ENCODE peak calls at places on chromosomes 3 and 15, in four cellular contexts. D, M, P and F are unnamed samples.

GRCh38 chr3:55683666-55684270 is 196.7 kb upstream of the WNT5A start:
- DNase-seq in D (peak), M (no peak), P (no peak), F (no peak)

GRCh38 chr3:169931747-169932520 is 20.6 kb downstream of the SAMD7 start:
- DNase-seq in D (no peak), M (no peak), P (no peak), F (no peak)

GRCh38 chr3:151085889-151086483 is 522 bp downstream of the MED12L start:
- DNase-seq in D (no peak), M (peak), P (no peak), F (peak)

GRCh38 chr3:191528589-191528988 is 67.6 kb downstream of the PYDC2 start:
- DNase-seq in D (no peak), M (no peak), P (no peak), F (no peak)

GRCh38 chr3:123285066-123285465 is 83.3 kb downstream of the SEC22A start:
- DNase-seq in D (no peak), M (no peak), P (no peak), F (no peak)

GRCh38 chr3:132220986-132221385 is 96.2 kb upstream of the ACP3 start:
- DNase-seq in D (no peak), M (no peak), P (no peak), F (no peak)

GRCh38 chr3:105785790-105786189 is 83.0 kb downstream of the CBLB start:
- DNase-seq in D (no peak), M (no peak), P (no peak), F (no peak)

GRCh38 chr15:48566669-48567068 is 78.8 kb downstream of the FBN1 start:
- DNase-seq in D (peak), M (no peak), P (no peak), F (no peak)

GRCh38 chr3:4729061-4729973 is 236.2 kb downstream of the ITPR1 start:
- DNase-seq in D (no peak), M (no peak), P (no peak), F (no peak)

GRCh38 chr3:31829826-31830426 is 151.1 kb downstream of the OSBPL10 start:
- DNase-seq in D (no peak), M (no peak), P (no peak), F (no peak)

GRCh38 chr3:139578783-139579182 is 39.2 kb upstream of the RBP1 start:
- DNase-seq in D (no peak), M (no peak), P (no peak), F (no peak)

GRCh38 chr3:195052939-195053338 is 218.0 kb downstream of the XXYLT1 start:
- DNase-seq in D (no peak), M (no peak), P (no peak), F (no peak)

GRCh38 chr3:33269385-33269784 is 7.9 kb upstream of the FBXL2 start:
- DNase-seq in D (no peak), M (no peak), P (no peak), F (no peak)

DNA sequence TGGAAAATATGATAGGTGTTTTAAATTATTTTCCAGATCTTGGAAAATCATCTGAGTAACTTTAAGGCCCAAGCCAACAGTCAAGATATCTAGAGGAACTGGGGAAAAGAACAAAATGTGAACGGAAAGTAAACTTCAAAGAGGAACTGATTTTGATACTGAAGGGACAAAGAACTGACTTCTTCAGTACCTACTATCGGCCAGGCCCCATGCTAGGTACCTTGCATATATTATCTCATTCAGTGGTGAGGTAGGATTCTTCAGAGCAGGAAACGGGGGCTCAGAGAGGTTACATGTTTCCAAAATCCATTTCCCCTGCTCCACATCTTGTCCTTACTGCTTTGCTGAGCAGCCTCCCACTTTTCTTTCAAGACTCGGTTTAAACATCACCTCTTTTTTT is 9.8 kb upstream of the ZNF710 start:
- DNase-seq in D (no peak), M (no peak), P (no peak), F (no peak)
- H3K56ac ChIP-seq in D (no peak), M (no peak), P (no peak), F (no peak)

GRCh38 chr3:52015431-52016256 is 19.9 kb upstream of the RPL29 start:
- DNase-seq in D (no peak), M (no peak), P (no peak), F (no peak)
- H4K8ac ChIP-seq in D (no peak), M (no peak), P (no peak), F (no peak)

GRCh38 chr3:126859415-126860246 is 123.3 kb upstream of the PLXNA1 start:
- DNase-seq in D (no peak), M (no peak), P (peak), F (no peak)
- H3K4me2 ChIP-seq in D (no peak), M (no peak), P (no peak), F (no peak)

DNA sequence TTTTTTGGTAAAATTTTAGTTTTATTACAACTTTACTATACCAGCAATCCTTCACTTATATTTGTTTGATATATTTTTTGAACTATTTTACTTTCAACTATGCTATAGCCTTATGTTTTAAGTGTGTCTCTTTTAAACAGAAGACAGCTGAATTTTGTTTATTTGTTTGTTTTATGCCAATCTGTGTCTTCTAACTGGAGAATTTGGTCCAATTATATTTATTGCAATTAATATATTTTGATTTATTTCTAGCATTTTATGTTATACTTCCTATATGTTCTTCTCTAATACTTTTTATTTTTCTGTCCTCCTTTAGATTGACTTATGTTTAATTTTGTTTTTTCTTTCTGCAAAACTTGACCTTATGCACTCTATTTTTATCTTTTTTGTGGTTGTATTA is 4.9 kb upstream of the MME start:
- DNase-seq in D (no peak), M (no peak), P (no peak), F (no peak)
- H3K56ac ChIP-seq in D (no peak), M (no peak), P (no peak), F (no peak)

GRCh38 chr15:74347757-74348250 is 19.6 kb downstream of the CYP11A1 start:
- DNase-seq in D (no peak), M (no peak), P (no peak), F (no peak)

GRCh38 chr15:74343127-74343796 is 24.2 kb downstream of the CYP11A1 start:
- DNase-seq in D (no peak), M (no peak), P (no peak), F (no peak)

GRCh38 chr15:74349241-74349766 is 18.1 kb downstream of the CYP11A1 start:
- DNase-seq in D (no peak), M (no peak), P (no peak), F (no peak)

GRCh38 chr15:74343797-74344127 is 23.7 kb downstream of the CYP11A1 start:
- DNase-seq in D (no peak), M (no peak), P (no peak), F (no peak)

GRCh38 chr15:74345051-74345450 is 22.4 kb downstream of the CYP11A1 start:
- DNase-seq in D (peak), M (no peak), P (no peak), F (no peak)
- H4K8ac ChIP-seq in D (no peak), M (no peak), P (no peak), F (no peak)

GRCh38 chr15:88341653-88342052 is 85.1 kb upstream of the NTRK3 start:
- DNase-seq in D (no peak), M (no peak), P (no peak), F (no peak)
- H3K4me2 ChIP-seq in D (no peak), M (no peak), P (no peak), F (no peak)

GRCh38 chr3:87288486-87288885 is 12.1 kb upstream of the POU1F1 start:
- DNase-seq in D (no peak), M (no peak), P (no peak), F (no peak)

GRCh38 chr3:87287025-87287424 is 10.6 kb upstream of the POU1F1 start:
- DNase-seq in D (peak), M (no peak), P (no peak), F (no peak)
- H3K56ac ChIP-seq in D (no peak), M (no peak), P (no peak), F (no peak)